ENCODE peak calls at places on chromosomes 1 and 21, in four cellular contexts. One of them, this sample, is unnamed. For H3K9me3, the result is how much of the 10 kb centered on the place peaks cover.

GRCh38 chr21:35824136-35824535 is 236.2 kb downstream of the SETD4 start:
- DNase-seq in transverse colon: no peak
- DNase-seq in CD4-positive, alpha-beta T cell: no peak
- DNase-seq in CD4-positive, CD25-positive, alpha-beta regulatory T cell: no peak
- DNase-seq in this sample: no peak

GRCh38 chr1:85816606-85817005 is 108.4 kb upstream of the ZNHIT6 start:
- DNase-seq in transverse colon: no peak
- DNase-seq in CD4-positive, alpha-beta T cell: no peak
- DNase-seq in CD4-positive, CD25-positive, alpha-beta regulatory T cell: no peak
- DNase-seq in this sample: no peak

GRCh38 chr1:242205622-242206489 is 207.0 kb upstream of the MAP1LC3C start:
- DNase-seq in CD4-positive, alpha-beta T cell: no peak
- DNase-seq in transverse colon: no peak
- DNase-seq in CD4-positive, CD25-positive, alpha-beta regulatory T cell: no peak
- DNase-seq in this sample: no peak

GRCh38 chr1:21924503-21925005 is 12.6 kb downstream of the HSPG2 start:
- DNase-seq in transverse colon: no peak
- DNase-seq in CD4-positive, alpha-beta T cell: no peak
- DNase-seq in CD4-positive, CD25-positive, alpha-beta regulatory T cell: no peak
- DNase-seq in this sample: no peak

GRCh38 chr1:1020415-1021009 is 592 bp downstream of the AGRN start:
- DNase-seq in CD4-positive, alpha-beta T cell: no peak
- DNase-seq in transverse colon: no peak
- DNase-seq in CD4-positive, CD25-positive, alpha-beta regulatory T cell: no peak
- DNase-seq in this sample: no peak

GRCh38 chr1:3598522-3599285 is 12.6 kb downstream of the MEGF6 start:
- DNase-seq in CD4-positive, CD25-positive, alpha-beta regulatory T cell: no peak
- DNase-seq in CD4-positive, alpha-beta T cell: no peak
- DNase-seq in transverse colon: no peak
- DNase-seq in this sample: no peak

GRCh38 chr21:36551731-36552457 is 72.0 kb upstream of the CLDN14 start:
- DNase-seq in CD4-positive, CD25-positive, alpha-beta regulatory T cell: no peak
- DNase-seq in transverse colon: no peak
- DNase-seq in CD4-positive, alpha-beta T cell: no peak
- DNase-seq in this sample: no peak

GRCh38 chr1:3869751-3870301 is 12.6 kb downstream of the DFFB start:
- DNase-seq in CD4-positive, CD25-positive, alpha-beta regulatory T cell: no peak
- DNase-seq in CD4-positive, alpha-beta T cell: no peak
- DNase-seq in transverse colon: no peak
- DNase-seq in this sample: no peak

GRCh38 chr1:51344602-51345299 is 14.4 kb upstream of the TTC39A start:
- DNase-seq in CD4-positive, CD25-positive, alpha-beta regulatory T cell: no peak
- DNase-seq in transverse colon: peak
- DNase-seq in CD4-positive, alpha-beta T cell: no peak
- DNase-seq in this sample: no peak

GRCh38 chr1:106880226-106880625 is 176.2 kb upstream of the PRMT6 start:
- DNase-seq in transverse colon: no peak
- DNase-seq in CD4-positive, alpha-beta T cell: no peak
- DNase-seq in CD4-positive, CD25-positive, alpha-beta regulatory T cell: no peak
- DNase-seq in this sample: no peak
- H3K9me3 ChIP-seq in transverse colon: under half
- H3K9me3 ChIP-seq in CD4-positive, alpha-beta T cell: under half
- H3K9me3 ChIP-seq in CD4-positive, CD25-positive, alpha-beta regulatory T cell: under half
- H3K9me3 ChIP-seq in this sample: under half

GRCh38 chr21:44383216-44383615 is 29.8 kb downstream of the TRPM2 start:
- DNase-seq in CD4-positive, alpha-beta T cell: no peak
- DNase-seq in transverse colon: no peak
- DNase-seq in CD4-positive, CD25-positive, alpha-beta regulatory T cell: no peak
- DNase-seq in this sample: no peak
- H3K9me3 ChIP-seq in CD4-positive, alpha-beta T cell: under half
- H3K9me3 ChIP-seq in transverse colon: under half
- H3K9me3 ChIP-seq in CD4-positive, CD25-positive, alpha-beta regulatory T cell: under half
- H3K9me3 ChIP-seq in this sample: under half

DNA sequence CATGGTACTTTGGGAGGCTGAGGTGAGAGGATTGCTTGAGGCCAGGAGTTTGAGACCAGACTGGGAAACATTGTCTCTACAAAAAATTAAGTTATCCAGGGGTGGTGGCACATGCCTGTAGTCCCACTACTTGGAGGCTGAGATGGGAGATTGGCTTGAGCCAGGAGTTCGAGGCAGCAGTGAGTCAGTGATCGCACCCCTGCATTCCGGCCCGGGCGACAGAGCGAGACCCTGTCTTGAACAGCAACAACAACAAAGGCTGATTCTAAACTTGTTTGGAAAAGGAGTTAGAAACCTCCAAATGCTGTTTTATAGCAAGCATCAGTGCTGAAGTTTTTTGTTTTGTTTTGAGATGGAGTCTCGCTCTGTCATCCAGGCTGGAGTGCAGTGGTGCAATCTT is 14.7 kb downstream of the LYPD8 start:
- DNase-seq in transverse colon: no peak
- DNase-seq in CD4-positive, CD25-positive, alpha-beta regulatory T cell: no peak
- DNase-seq in CD4-positive, alpha-beta T cell: no peak
- DNase-seq in this sample: no peak
- H3K9me3 ChIP-seq in transverse colon: under half
- H3K9me3 ChIP-seq in CD4-positive, CD25-positive, alpha-beta regulatory T cell: under half
- H3K9me3 ChIP-seq in CD4-positive, alpha-beta T cell: under half
- H3K9me3 ChIP-seq in this sample: under half

GRCh38 chr1:31803610-31804009 is 12.2 kb downstream of the SPOCD1 start:
- DNase-seq in transverse colon: no peak
- DNase-seq in CD4-positive, alpha-beta T cell: no peak
- DNase-seq in CD4-positive, CD25-positive, alpha-beta regulatory T cell: no peak
- DNase-seq in this sample: no peak
- H3K9me3 ChIP-seq in transverse colon: under half
- H3K9me3 ChIP-seq in CD4-positive, alpha-beta T cell: under half
- H3K9me3 ChIP-seq in CD4-positive, CD25-positive, alpha-beta regulatory T cell: under half
- H3K9me3 ChIP-seq in this sample: under half

GRCh38 chr1:231211005-231211857 is 29.8 kb upstream of the GNPAT start:
- DNase-seq in CD4-positive, alpha-beta T cell: peak
- DNase-seq in transverse colon: peak
- DNase-seq in CD4-positive, CD25-positive, alpha-beta regulatory T cell: peak
- DNase-seq in this sample: peak
- H3K9me3 ChIP-seq in CD4-positive, alpha-beta T cell: under half
- H3K9me3 ChIP-seq in transverse colon: under half
- H3K9me3 ChIP-seq in CD4-positive, CD25-positive, alpha-beta regulatory T cell: under half
- H3K9me3 ChIP-seq in this sample: under half

DNA sequence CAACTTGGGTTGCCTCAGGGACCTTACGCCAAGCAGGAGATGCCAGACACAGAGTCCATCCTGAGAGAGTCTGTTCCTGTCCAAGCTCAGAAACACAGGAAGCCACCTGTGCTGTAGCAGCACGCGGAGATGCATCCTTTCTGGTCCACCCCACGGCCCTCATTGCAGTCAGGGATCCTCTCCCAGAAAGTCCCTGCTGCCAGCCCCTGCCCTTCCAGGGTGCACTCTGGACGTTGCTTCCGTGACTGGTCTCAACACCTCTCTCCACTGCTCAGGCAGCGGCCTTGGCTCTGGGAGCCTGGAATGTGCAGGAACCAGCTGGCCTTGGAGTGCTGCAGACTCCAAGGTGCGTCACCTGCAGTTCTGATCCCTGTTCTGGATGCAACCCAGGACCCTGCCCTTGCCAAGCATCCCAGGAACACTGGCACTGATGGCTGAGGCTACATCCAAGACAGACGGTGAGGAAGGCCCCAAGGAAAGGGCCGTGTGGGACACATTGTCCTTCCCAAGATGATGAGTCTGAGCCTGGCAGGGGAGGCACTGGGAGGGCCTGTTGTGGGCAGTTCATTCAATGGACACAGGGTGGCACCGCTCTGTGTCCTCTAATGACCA is 21.7 kb upstream of the COL6A1 start:
- DNase-seq in CD4-positive, CD25-positive, alpha-beta regulatory T cell: no peak
- DNase-seq in CD4-positive, alpha-beta T cell: no peak
- DNase-seq in transverse colon: no peak
- DNase-seq in this sample: no peak
- H3K9me3 ChIP-seq in CD4-positive, CD25-positive, alpha-beta regulatory T cell: under half
- H3K9me3 ChIP-seq in CD4-positive, alpha-beta T cell: under half
- H3K9me3 ChIP-seq in transverse colon: under half
- H3K9me3 ChIP-seq in this sample: under half

GRCh38 chr1:29563571-29563970 is 327.2 kb downstream of the PTPRU start:
- DNase-seq in CD4-positive, alpha-beta T cell: no peak
- DNase-seq in CD4-positive, CD25-positive, alpha-beta regulatory T cell: no peak
- DNase-seq in transverse colon: no peak
- DNase-seq in this sample: no peak
- H3K9me3 ChIP-seq in CD4-positive, alpha-beta T cell: half or more
- H3K9me3 ChIP-seq in CD4-positive, CD25-positive, alpha-beta regulatory T cell: half or more
- H3K9me3 ChIP-seq in transverse colon: under half
- H3K9me3 ChIP-seq in this sample: under half

GRCh38 chr1:118364882-118365281 is 179.9 kb upstream of the SPAG17 start:
- DNase-seq in CD4-positive, alpha-beta T cell: no peak
- DNase-seq in transverse colon: no peak
- DNase-seq in CD4-positive, CD25-positive, alpha-beta regulatory T cell: no peak
- DNase-seq in this sample: no peak
- H3K9me3 ChIP-seq in CD4-positive, alpha-beta T cell: under half
- H3K9me3 ChIP-seq in transverse colon: under half
- H3K9me3 ChIP-seq in CD4-positive, CD25-positive, alpha-beta regulatory T cell: under half
- H3K9me3 ChIP-seq in this sample: under half

DNA sequence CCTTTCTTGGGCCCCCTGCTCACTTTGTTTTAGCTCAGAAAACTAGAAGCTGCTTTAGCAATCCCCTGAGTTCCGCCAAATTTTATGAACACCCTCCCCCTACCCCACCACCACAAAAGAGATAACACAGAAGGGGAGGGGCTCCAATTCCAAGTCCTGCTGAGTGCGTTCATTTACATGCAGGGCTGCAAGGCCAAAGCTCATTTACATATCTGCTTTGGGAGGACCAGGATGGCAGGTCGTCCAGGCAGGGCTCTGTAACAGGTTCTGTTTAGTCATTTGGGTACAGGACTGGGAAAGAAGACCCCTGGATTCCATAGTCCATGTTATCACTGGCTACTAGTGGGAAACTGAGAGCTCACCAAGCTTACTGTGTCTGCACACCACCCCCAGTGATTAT is 35.9 kb upstream of the KIF21B start:
- DNase-seq in CD4-positive, alpha-beta T cell: no peak
- DNase-seq in CD4-positive, CD25-positive, alpha-beta regulatory T cell: no peak
- DNase-seq in transverse colon: no peak
- DNase-seq in this sample: no peak
- H3K9me3 ChIP-seq in CD4-positive, alpha-beta T cell: under half
- H3K9me3 ChIP-seq in CD4-positive, CD25-positive, alpha-beta regulatory T cell: under half
- H3K9me3 ChIP-seq in transverse colon: under half
- H3K9me3 ChIP-seq in this sample: under half

GRCh38 chr1:243819438-243819839 is 30.6 kb downstream of the AKT3 start:
- DNase-seq in transverse colon: no peak
- DNase-seq in CD4-positive, CD25-positive, alpha-beta regulatory T cell: no peak
- DNase-seq in CD4-positive, alpha-beta T cell: no peak
- DNase-seq in this sample: no peak

GRCh38 chr1:243814718-243815117 is 35.3 kb downstream of the AKT3 start:
- DNase-seq in CD4-positive, alpha-beta T cell: no peak
- DNase-seq in transverse colon: no peak
- DNase-seq in CD4-positive, CD25-positive, alpha-beta regulatory T cell: no peak
- DNase-seq in this sample: no peak

GRCh38 chr1:243821177-243821680 is 28.8 kb downstream of the AKT3 start:
- DNase-seq in transverse colon: no peak
- DNase-seq in CD4-positive, alpha-beta T cell: no peak
- DNase-seq in CD4-positive, CD25-positive, alpha-beta regulatory T cell: no peak
- DNase-seq in this sample: no peak

GRCh38 chr1:243818978-243819377 is 31.1 kb downstream of the AKT3 start:
- DNase-seq in CD4-positive, CD25-positive, alpha-beta regulatory T cell: no peak
- DNase-seq in transverse colon: no peak
- DNase-seq in CD4-positive, alpha-beta T cell: no peak
- DNase-seq in this sample: no peak
- H3K9me3 ChIP-seq in CD4-positive, CD25-positive, alpha-beta regulatory T cell: under half
- H3K9me3 ChIP-seq in transverse colon: under half
- H3K9me3 ChIP-seq in CD4-positive, alpha-beta T cell: under half
- H3K9me3 ChIP-seq in this sample: under half